ENCODE peak calls at places on chromosome 6, in six cellular contexts. One of them, this sample, is unnamed.

GRCh38 chr6:140494321-140495085 is 1120.1 kb upstream of the CITED2 start:
- DNase-seq in T-helper 9 cell: no peak
- DNase-seq in fibroblast of mammary gland: no peak
- DNase-seq in HTR-8/SVneo: peak
- DNase-seq in EL: peak
- DNase-seq in right lobe of liver: no peak
- DNase-seq in this sample: no peak

GRCh38 chr6:147868493-147869222 is 360.2 kb downstream of the SAMD5 start:
- DNase-seq in right lobe of liver: no peak
- DNase-seq in T-helper 9 cell: no peak
- DNase-seq in EL: peak
- DNase-seq in HTR-8/SVneo: no peak
- DNase-seq in fibroblast of mammary gland: peak
- DNase-seq in this sample: no peak

GRCh38 chr6:28673800-28674671 is 148.4 kb downstream of the GPX5 start:
- DNase-seq in EL: peak
- DNase-seq in T-helper 9 cell: no peak
- DNase-seq in fibroblast of mammary gland: peak
- DNase-seq in HTR-8/SVneo: peak
- DNase-seq in right lobe of liver: no peak
- DNase-seq in this sample: no peak

GRCh38 chr6:162852810-162853577 is 125.2 kb downstream of the PACRG start:
- DNase-seq in EL: no peak
- DNase-seq in T-helper 9 cell: no peak
- DNase-seq in HTR-8/SVneo: no peak
- DNase-seq in right lobe of liver: no peak
- DNase-seq in fibroblast of mammary gland: no peak
- DNase-seq in this sample: no peak

GRCh38 chr6:12033770-12034169 is 21.7 kb downstream of the HIVEP1 start:
- DNase-seq in HTR-8/SVneo: no peak
- DNase-seq in right lobe of liver: no peak
- DNase-seq in EL: no peak
- DNase-seq in fibroblast of mammary gland: peak
- DNase-seq in T-helper 9 cell: no peak
- DNase-seq in this sample: no peak

GRCh38 chr6:27290065-27290849 is 21.8 kb downstream of the POM121L2 start:
- DNase-seq in T-helper 9 cell: no peak
- DNase-seq in fibroblast of mammary gland: peak
- DNase-seq in EL: peak
- DNase-seq in HTR-8/SVneo: no peak
- DNase-seq in right lobe of liver: no peak
- DNase-seq in this sample: no peak

GRCh38 chr6:80438728-80439127 is 332.3 kb downstream of the BCKDHB start:
- DNase-seq in fibroblast of mammary gland: peak
- DNase-seq in T-helper 9 cell: no peak
- DNase-seq in EL: peak
- DNase-seq in right lobe of liver: no peak
- DNase-seq in HTR-8/SVneo: peak
- DNase-seq in this sample: no peak

GRCh38 chr6:26165261-26165790 is 78.1 kb downstream of the HFE start:
- DNase-seq in fibroblast of mammary gland: no peak
- DNase-seq in T-helper 9 cell: no peak
- DNase-seq in HTR-8/SVneo: no peak
- DNase-seq in EL: no peak
- DNase-seq in right lobe of liver: no peak
- DNase-seq in this sample: no peak

GRCh38 chr6:35804996-35805736 is at the start of gene LHFPL5:
- DNase-seq in T-helper 9 cell: peak
- DNase-seq in fibroblast of mammary gland: no peak
- DNase-seq in right lobe of liver: peak
- DNase-seq in HTR-8/SVneo: peak
- DNase-seq in EL: no peak
- DNase-seq in this sample: peak

GRCh38 chr6:53734473-53735299 is 60.1 kb upstream of the LRRC1 start:
- DNase-seq in fibroblast of mammary gland: peak
- DNase-seq in HTR-8/SVneo: peak
- DNase-seq in right lobe of liver: peak
- DNase-seq in T-helper 9 cell: no peak
- DNase-seq in EL: peak
- DNase-seq in this sample: peak

GRCh38 chr6:169915769-169916550 is 164.5 kb downstream of the ERMARD start:
- DNase-seq in HTR-8/SVneo: no peak
- DNase-seq in T-helper 9 cell: no peak
- DNase-seq in EL: no peak
- DNase-seq in fibroblast of mammary gland: no peak
- DNase-seq in right lobe of liver: peak
- DNase-seq in this sample: no peak

This sample was measured in stomach.